ENCODE peak calls at places on chromosomes 2 and 18, in four cellular contexts. S is cardiac fibroblast, A is right atrium auricular region, C is BE2C. W is an unnamed sample.
A peak's percentile ranks its signal among the peaks of the same experiment; 100 is the strongest.

GRCh38 chr2:101387151-101387807 is at the start of gene CREG2:
- DNase-seq in S (peak; percentile 65), A (peak; percentile 60), C (peak; percentile 64), W (peak; percentile 34)

GRCh38 chr2:236117861-236118269 is 50.3 kb downstream of the GBX2 start:
- DNase-seq in S (no peak), A (no peak), C (no peak), W (no peak)

GRCh38 chr18:27202771-27203170 is 17.7 kb upstream of the CHST9 start:
- DNase-seq in S (no peak), A (no peak), C (no peak), W (peak; percentile 16)

GRCh38 chr2:168210898-168211570 is 36.4 kb downstream of the STK39 start:
- DNase-seq in S (peak; percentile 82), A (no peak), C (no peak), W (peak; percentile 84)

GRCh38 chr2:44753552-44754285 is 187.8 kb upstream of the SIX3 start:
- DNase-seq in S (peak; percentile 33), A (no peak), C (peak; percentile 75), W (no peak)

GRCh38 chr2:164252568-164253287 is 368.6 kb downstream of the GRB14 start:
- DNase-seq in S (no peak), A (no peak), C (no peak), W (no peak)

GRCh38 chr18:75915941-75916640 is 488.6 kb upstream of the SMIM21 start:
- DNase-seq in S (peak; percentile 8), A (no peak), C (peak; percentile 31), W (no peak)

GRCh38 chr2:54386993-54387590 is 69.0 kb upstream of the SPTBN1 start:
- DNase-seq in S (peak; percentile 79), A (peak; percentile 78), C (no peak), W (no peak)

GRCh38 chr2:208047840-208048239 is 22.5 kb upstream of the PLEKHM3 start:
- DNase-seq in S (no peak), A (no peak), C (no peak), W (no peak)

GRCh38 chr2:58925676-58926081 is 684.6 kb upstream of the FANCL start:
- DNase-seq in S (no peak), A (no peak), C (no peak), W (peak; percentile 20)

GRCh38 chr2:28765316-28765715 is 13.7 kb downstream of the PPP1CB start:
- DNase-seq in S (no peak), A (no peak), C (no peak), W (no peak)

GRCh38 chr2:60091311-60091710 is 462.1 kb downstream of the BCL11A start:
- DNase-seq in S (no peak), A (no peak), C (no peak), W (peak; percentile 33)

GRCh38 chr2:3172265-3172935 is 205.2 kb downstream of the EIPR1 start:
- DNase-seq in S (no peak), A (no peak), C (no peak), W (peak; percentile 45)

GRCh38 chr2:127032601-127033000 is 74.4 kb downstream of the BIN1 start:
- DNase-seq in S (no peak), A (no peak), C (no peak), W (peak; percentile 30)

GRCh38 chr2:135066710-135067109 is 14.6 kb downstream of the RAB3GAP1 start:
- DNase-seq in S (no peak), A (no peak), C (no peak), W (no peak)

GRCh38 chr2:109710505-109711229 is 83.4 kb upstream of the RGPD5 start:
- DNase-seq in S (no peak), A (no peak), C (no peak), W (no peak)

GRCh38 chr18:2529154-2529553 is 42.2 kb downstream of the METTL4 start:
- DNase-seq in S (peak; percentile 35), A (no peak), C (no peak), W (peak; percentile 54)

GRCh38 chr18:76487076-76487475 is 8.0 kb downstream of the ZNF516 start:
- DNase-seq in S (peak; percentile 50), A (no peak), C (no peak), W (no peak)

GRCh38 chr18:23260932-23261590 is 125.8 kb downstream of the CABLES1 start:
- DNase-seq in S (no peak), A (no peak), C (no peak), W (no peak)

GRCh38 chr2:147355706-147356105 is 489.1 kb upstream of the ACVR2A start:
- DNase-seq in S (no peak), A (no peak), C (no peak), W (peak; percentile 4)

GRCh38 chr18:59087391-59087790 is 52.3 kb upstream of the SEC11C start:
- DNase-seq in S (no peak), A (no peak), C (no peak), W (no peak)

GRCh38 chr2:147416099-147416498 is 428.7 kb upstream of the ACVR2A start:
- DNase-seq in S (no peak), A (no peak), C (no peak), W (peak; percentile 21)

GRCh38 chr2:118185210-118186109 is 97.2 kb downstream of the INSIG2 start:
- DNase-seq in S (peak; percentile 33), A (peak; percentile 81), C (peak; percentile 26), W (peak; percentile 39)

GRCh38 chr2:236177967-236178909 is 10.1 kb upstream of the GBX2 start:
- DNase-seq in S (peak; percentile 65), A (no peak), C (peak; percentile 78), W (peak; percentile 43)

GRCh38 chr2:226794077-226794670 is 5.4 kb downstream of the IRS1 start:
- DNase-seq in S (no peak), A (no peak), C (no peak), W (no peak)

GRCh38 chr2:75361486-75361885 is 162.2 kb upstream of the TACR1 start:
- DNase-seq in S (no peak), A (no peak), C (no peak), W (no peak)

GRCh38 chr2:27326536-27326935 is 3.6 kb upstream of the MPV17 start:
- DNase-seq in S (no peak), A (no peak), C (no peak), W (no peak)

GRCh38 chr2:120774557-120775160 is 39.0 kb downstream of the GLI2 start:
- DNase-seq in S (no peak), A (no peak), C (no peak), W (no peak)

GRCh38 chr2:234403751-234404150 is 93.1 kb downstream of the ARL4C start:
- DNase-seq in S (no peak), A (no peak), C (no peak), W (no peak)

GRCh38 chr18:44973282-44973681 is 292.6 kb downstream of the SETBP1 start:
- DNase-seq in S (peak; percentile 29), A (no peak), C (no peak), W (peak; percentile 22)

GRCh38 chr2:39124770-39125075 is 3.9 kb upstream of the SOS1 start:
- DNase-seq in S (no peak), A (no peak), C (no peak), W (no peak)

GRCh38 chr2:6917071-6917760 is at the start of gene RNF144A:
- DNase-seq in S (peak; percentile 67), A (no peak), C (peak; percentile 81), W (no peak)

GRCh38 chr18:28281400-28281799 is 104.5 kb upstream of the CDH2 start:
- DNase-seq in S (no peak), A (no peak), C (no peak), W (no peak)

GRCh38 chr18:26909599-26910290 is 44.2 kb upstream of the AQP4 start:
- DNase-seq in S (no peak), A (no peak), C (no peak), W (peak; percentile 34)

GRCh38 chr18:58580623-58581022 is 48.3 kb downstream of the ALPK2 start:
- DNase-seq in S (peak; percentile 74), A (no peak), C (no peak), W (peak; percentile 40)

GRCh38 chr2:234571620-234572407 is 74.9 kb upstream of the ARL4C start:
- DNase-seq in S (no peak), A (no peak), C (no peak), W (no peak)

GRCh38 chr2:96238266-96238665 is 27.5 kb downstream of the TMEM127 start:
- DNase-seq in S (no peak), A (no peak), C (no peak), W (no peak)

GRCh38 chr2:96239091-96239490 is 26.7 kb downstream of the TMEM127 start:
- DNase-seq in S (no peak), A (no peak), C (no peak), W (no peak)

GRCh38 chr2:96236882-96237281 is 28.3 kb upstream of the STARD7 start:
- DNase-seq in S (no peak), A (no peak), C (no peak), W (no peak)

GRCh38 chr2:96231316-96231715 is 22.7 kb upstream of the STARD7 start:
- DNase-seq in S (no peak), A (no peak), C (no peak), W (no peak)

DNA sequence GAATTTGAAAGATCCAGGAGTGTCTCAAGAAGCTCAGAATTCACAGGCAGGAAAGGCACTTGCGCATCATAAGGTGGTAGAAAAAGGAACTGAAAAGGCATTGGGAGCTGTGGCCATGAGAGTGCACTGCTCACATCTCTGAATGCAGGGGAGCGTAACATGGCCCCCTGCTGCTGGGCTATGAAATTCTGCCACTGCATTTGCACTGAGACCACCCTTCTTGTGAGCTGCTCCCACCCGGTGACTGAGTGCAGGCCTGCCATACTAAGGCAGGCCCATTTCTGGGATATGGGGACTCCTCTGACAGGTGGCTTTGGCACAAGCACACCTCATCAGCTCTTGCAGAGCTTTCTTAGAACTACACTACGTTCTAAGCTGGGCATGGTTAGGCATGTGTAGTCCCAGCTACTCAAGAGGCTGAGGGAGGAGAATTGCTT is 25.3 kb upstream of the STARD7 start:
- DNase-seq in S (no peak), A (no peak), C (no peak), W (no peak)
- TF ChIP-seq CTCF in S (no peak), A (no peak), C (no peak), W (no peak)

GRCh38 chr2:184611221-184612085 is 13.1 kb downstream of the ZNF804A start:
- DNase-seq in S (peak; percentile 32), A (no peak), C (no peak), W (peak; percentile 26)
- TF ChIP-seq CTCF in S (peak; percentile 26), A (no peak), C (peak; percentile 20), W (peak; percentile 41)

GRCh38 chr2:10560626-10561025 is 112.5 kb upstream of the ODC1 start:
- DNase-seq in S (no peak), A (no peak), C (no peak), W (no peak)

GRCh38 chr2:10558281-10559030 is 110.3 kb upstream of the ODC1 start:
- DNase-seq in S (no peak), A (no peak), C (no peak), W (no peak)

GRCh38 chr2:10559101-10559500 is 111.0 kb upstream of the ODC1 start:
- DNase-seq in S (no peak), A (no peak), C (no peak), W (no peak)

GRCh38 chr2:10561636-10562035 is 113.5 kb upstream of the ODC1 start:
- DNase-seq in S (no peak), A (no peak), C (peak; percentile 73), W (no peak)

DNA sequence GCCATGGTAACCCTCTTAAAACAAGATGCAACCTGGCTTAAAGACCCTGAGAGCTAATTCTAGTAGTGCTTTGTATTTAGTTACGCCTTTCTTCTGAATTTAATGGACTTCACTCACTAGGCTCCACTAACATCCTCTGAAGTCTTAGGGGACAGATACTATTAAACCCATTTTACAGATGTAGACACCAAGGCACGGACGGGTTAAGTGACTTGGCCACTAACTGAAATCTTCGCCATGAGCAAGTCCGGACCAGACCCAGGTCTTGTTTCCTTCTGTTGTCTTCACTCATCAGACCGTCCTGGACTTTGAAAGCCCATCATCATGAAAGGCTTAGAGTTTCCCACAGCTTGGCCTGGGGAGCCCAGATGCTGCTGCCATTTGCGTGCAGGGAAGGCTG is 111.7 kb upstream of the ODC1 start:
- DNase-seq in S (no peak), A (no peak), C (no peak), W (no peak)
- TF ChIP-seq CTCF in S (no peak), A (no peak), C (no peak), W (no peak)

GRCh38 chr2:201930831-201931230 is 102.8 kb upstream of the FZD7 start:
- DNase-seq in S (no peak), A (no peak), C (no peak), W (no peak)
- TF ChIP-seq CTCF in S (no peak), A (no peak), C (no peak), W (no peak)

W was measured in MCF 10A.